ENCODE peak calls at places on chromosomes 11 and 22, in nine cellular contexts. W is hepatocyte; I is CD4-positive, alpha-beta memory T cell; Y is left ventricle myocardium inferior; V is cardiac muscle cell; O is heart left ventricle; H is Peyer's patch; P is HCT116; T is iPS DF 6.9. U is an unnamed sample. For H3K27me3, the result is how much of the 10 kb centered on the place peaks cover.

GRCh38 chr11:2750601-2751522 is 51.1 kb upstream of the KCNQ1OT1 start:
- DNase-seq in H (no peak), V (no peak), T (no peak), I (no peak), W (no peak), O (no peak), P (no peak), Y (peak), U (peak)

GRCh38 chr11:64638017-64638664 is 47.1 kb downstream of the SLC22A12 start:
- DNase-seq in O (no peak), H (peak), Y (no peak), W (peak), V (peak), I (no peak), P (no peak), T (no peak), U (peak)

GRCh38 chr11:108333403-108333899 is 110.6 kb downstream of the ATM start:
- DNase-seq in V (no peak), O (no peak), T (no peak), H (no peak), P (no peak), W (no peak), I (no peak), Y (no peak), U (no peak)

GRCh38 chr11:27757953-27758352 is 57.7 kb upstream of the BDNF start:
- DNase-seq in V (peak), O (no peak), T (no peak), H (no peak), I (no peak), Y (no peak), W (no peak), P (no peak), U (no peak)

GRCh38 chr22:19103881-19104821 is 18.1 kb downstream of the DGCR2 start:
- DNase-seq in I (no peak), H (peak), T (no peak), V (no peak), Y (no peak), P (no peak), W (no peak), O (no peak), U (no peak)

GRCh38 chr11:36296925-36297604 is 977 bp downstream of the PRR5L start:
- DNase-seq in H (peak), V (peak), I (no peak), Y (no peak), W (no peak), O (no peak), T (no peak), P (no peak), U (no peak)

GRCh38 chr11:68759991-68760390 is 8.7 kb upstream of the TESMIN start:
- DNase-seq in I (no peak), H (no peak), P (no peak), W (no peak), Y (no peak), T (no peak), O (no peak), V (no peak), U (no peak)

GRCh38 chr11:108887436-108888238 is 222.8 kb downstream of the DDX10 start:
- DNase-seq in W (no peak), O (no peak), H (no peak), I (peak), P (no peak), T (no peak), Y (no peak), V (peak), U (no peak)

GRCh38 chr22:26680485-26680884 is 23.1 kb downstream of the MIAT start:
- DNase-seq in W (no peak), Y (no peak), H (no peak), T (no peak), I (no peak), P (no peak), V (no peak), O (no peak), U (no peak)

GRCh38 chr11:117950320-117950719 is 21.1 kb upstream of the TMPRSS13 start:
- DNase-seq in I (peak), T (no peak), O (no peak), W (no peak), P (no peak), V (peak), H (peak), Y (no peak), U (no peak)

GRCh38 chr11:73951797-73952196 is 971 bp downstream of the DNAJB13 start:
- DNase-seq in O (no peak), H (no peak), T (no peak), P (no peak), Y (no peak), I (no peak), V (no peak), W (no peak), U (no peak)

GRCh38 chr11:117818036-117818858 is 6.3 kb downstream of the FXYD2 start:
- DNase-seq in Y (no peak), T (no peak), W (no peak), O (no peak), P (no peak), V (no peak), H (no peak), I (no peak), U (no peak)

GRCh38 chr11:116335891-116336290 is 436.9 kb downstream of the BUD13 start:
- DNase-seq in Y (no peak), H (no peak), V (no peak), P (no peak), W (no peak), T (no peak), O (no peak), I (no peak), U (no peak)

GRCh38 chr11:18757742-18758294 is 31.8 kb upstream of the IGSF22 start:
- DNase-seq in W (no peak), H (no peak), O (no peak), I (no peak), T (no peak), P (no peak), V (peak), Y (no peak), U (no peak)

GRCh38 chr22:46373166-46373565 is 37.7 kb downstream of the TRMU start:
- DNase-seq in V (no peak), H (no peak), P (no peak), I (no peak), Y (no peak), T (no peak), O (no peak), W (no peak), U (no peak)

GRCh38 chr11:123654566-123655081 is at the start of gene SCN3B:
- DNase-seq in Y (peak), P (no peak), V (peak), O (peak), T (peak), H (peak), I (peak), W (peak), U (peak)

GRCh38 chr22:36561291-36561811 is 32.4 kb upstream of the EIF3D start:
- DNase-seq in I (no peak), V (no peak), Y (no peak), T (no peak), H (no peak), P (no peak), O (no peak), W (no peak), U (no peak)

GRCh38 chr22:38981005-38981658 is 1.0 kb upstream of the APOBEC3B start:
- DNase-seq in Y (no peak), P (peak), W (peak), I (no peak), O (no peak), T (no peak), V (peak), H (peak), U (peak)

GRCh38 chr11:6545917-6546605 is 49.0 kb downstream of the DNHD1 start:
- DNase-seq in T (no peak), W (no peak), V (no peak), I (no peak), P (no peak), Y (peak), O (peak), H (no peak), U (no peak)

GRCh38 chr22:22144858-22145257 is 99.7 kb upstream of the VPREB1 start:
- DNase-seq in T (no peak), V (no peak), I (no peak), Y (no peak), H (no peak), O (no peak), W (no peak), P (no peak), U (no peak)
- H3K27me3 ChIP-seq in T (under half), V (half or more), I (under half), Y (half or more), H (under half), O (under half), W (under half), P (half or more), U (half or more)

GRCh38 chr11:72240461-72241289 is 3.3 kb downstream of the PHOX2A start:
- DNase-seq in W (peak), Y (no peak), V (peak), O (no peak), P (no peak), T (no peak), H (no peak), I (peak), U (peak)
- H3K4me3 ChIP-seq in W (no peak), Y (peak), V (no peak), O (peak), P (no peak), T (no peak), H (peak), I (no peak), U (peak)

GRCh38 chr11:17734418-17734911 is at the start of gene KCNC1:
- DNase-seq in W (peak), V (peak), Y (no peak), P (no peak), I (no peak), T (no peak), O (no peak), H (peak), U (peak)

GRCh38 chr11:17738350-17739207 is 4.0 kb downstream of the KCNC1 start:
- DNase-seq in P (no peak), O (no peak), W (no peak), Y (no peak), T (no peak), H (peak), V (no peak), I (no peak), U (no peak)

GRCh38 chr11:17735823-17736772 is 1.5 kb downstream of the KCNC1 start:
- DNase-seq in P (no peak), I (no peak), W (no peak), T (no peak), H (peak), Y (no peak), O (no peak), V (no peak), U (peak)

GRCh38 chr11:17734986-17735822 is 623 bp downstream of the KCNC1 start:
- DNase-seq in Y (peak), O (peak), V (peak), W (peak), T (no peak), P (no peak), H (peak), I (no peak), U (peak)

DNA sequence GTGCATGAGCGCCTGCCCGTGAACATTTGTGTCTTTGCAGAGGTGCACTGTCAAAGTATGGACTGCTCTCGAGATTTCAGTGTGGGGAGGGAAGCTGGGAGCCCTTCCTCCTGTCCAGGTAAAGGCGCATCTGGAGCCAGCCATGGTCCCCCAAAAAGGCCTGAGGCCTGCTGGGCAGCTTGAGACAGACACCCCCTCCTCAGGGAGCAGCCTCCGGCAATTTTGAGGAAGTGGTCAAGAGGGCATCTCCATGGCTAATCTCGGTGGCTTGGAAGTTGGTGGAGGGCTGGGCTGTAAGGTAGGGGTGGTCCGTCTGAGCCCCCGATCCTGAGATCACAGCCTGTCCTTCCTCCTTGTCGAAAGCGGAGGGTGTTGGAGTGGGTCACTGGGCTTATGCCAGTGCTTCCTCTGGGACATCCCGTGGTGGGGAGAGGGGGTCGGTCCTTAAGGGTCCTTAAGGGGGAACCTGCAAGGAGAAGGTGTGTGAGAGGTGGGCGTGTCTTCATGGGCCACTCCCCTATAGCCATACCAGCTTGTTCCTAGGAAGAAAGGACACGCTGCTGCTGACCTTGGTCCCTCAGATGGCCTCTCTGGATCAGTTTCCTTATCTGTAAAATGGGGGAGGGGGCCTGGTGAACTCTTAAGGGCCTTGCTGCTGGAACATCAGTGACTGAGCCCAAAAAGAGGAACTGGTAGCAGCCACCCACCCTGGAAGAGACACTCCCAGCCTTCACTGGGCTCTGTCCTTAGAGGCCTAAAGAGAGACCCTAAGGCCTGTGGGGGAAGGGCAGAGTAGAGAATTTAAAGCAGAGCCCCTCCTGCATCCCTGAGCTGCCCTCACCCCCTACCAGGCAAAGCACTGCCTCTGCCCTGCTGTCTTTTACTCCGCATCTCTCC is 2.6 kb downstream of the KCNC1 start:
- DNase-seq in V (no peak), P (no peak), H (peak), Y (no peak), T (no peak), W (no peak), O (no peak), I (no peak), U (no peak)
- H3K27me3 ChIP-seq in V (half or more), P (under half), H (under half), Y (half or more), T (under half), W (half or more), O (under half), I (under half), U (under half)

DNA sequence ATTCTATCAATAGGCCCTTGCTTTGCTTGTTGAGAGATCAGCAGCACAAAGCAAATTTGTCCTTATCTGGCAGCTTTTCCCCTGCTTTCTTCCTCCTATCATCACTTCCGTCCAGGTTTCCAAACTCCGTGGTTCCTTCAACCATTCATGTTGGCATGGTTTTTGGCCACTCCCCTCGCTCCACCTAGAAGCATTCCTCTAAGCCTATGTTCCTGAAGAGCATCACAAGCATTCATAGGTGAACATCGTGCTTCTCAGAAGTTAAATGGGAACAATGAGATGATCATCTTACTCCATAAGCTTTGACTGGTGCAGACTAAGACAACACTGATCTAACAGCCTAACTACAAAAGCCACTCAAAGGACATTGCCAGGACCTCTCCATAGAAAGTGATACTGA is 86.3 kb downstream of the ETS1 start:
- DNase-seq in P (no peak), I (no peak), O (no peak), T (no peak), V (no peak), W (no peak), H (no peak), Y (no peak), U (no peak)
- H3K4me3 ChIP-seq in P (no peak), I (peak), O (no peak), T (no peak), V (no peak), W (no peak), H (peak), Y (peak), U (no peak)

GRCh38 chr22:50606126-50606525 is 5.5 kb downstream of the MAPK8IP2 start:
- DNase-seq in H (no peak), Y (no peak), W (no peak), V (peak), P (no peak), O (no peak), I (no peak), T (no peak), U (no peak)
- H3K27me3 ChIP-seq in H (under half), Y (half or more), W (under half), V (half or more), P (under half), O (under half), I (under half), T (under half), U (under half)

GRCh38 chr11:16613401-16614381 is 124.8 kb upstream of the C11orf58 start:
- DNase-seq in O (peak), P (peak), W (peak), I (peak), Y (peak), H (peak), T (no peak), V (peak), U (peak)

GRCh38 chr11:16610738-16611388 is 127.6 kb upstream of the C11orf58 start:
- DNase-seq in O (no peak), I (no peak), W (peak), Y (no peak), V (no peak), H (no peak), P (no peak), T (no peak), U (no peak)

GRCh38 chr11:16612801-16613400 is 125.5 kb upstream of the C11orf58 start:
- DNase-seq in T (no peak), I (no peak), V (no peak), Y (no peak), W (peak), P (no peak), O (no peak), H (no peak), U (no peak)

GRCh38 chr11:16611395-16612233 is 126.8 kb upstream of the C11orf58 start:
- DNase-seq in H (peak), T (no peak), O (no peak), W (peak), P (no peak), Y (no peak), I (no peak), V (no peak), U (no peak)

GRCh38 chr11:16612234-16612571 is 126.2 kb upstream of the C11orf58 start:
- DNase-seq in T (no peak), V (no peak), H (no peak), W (no peak), I (no peak), Y (no peak), O (no peak), P (no peak), U (no peak)
- H3K4me3 ChIP-seq in T (no peak), V (no peak), H (peak), W (no peak), I (no peak), Y (peak), O (peak), P (no peak), U (no peak)

GRCh38 chr11:86274999-86275398 is 27.0 kb upstream of the HIKESHI start:
- DNase-seq in W (no peak), Y (no peak), O (no peak), T (no peak), I (no peak), P (no peak), H (no peak), V (no peak), U (no peak)

GRCh38 chr11:86279713-86280112 is 22.3 kb upstream of the HIKESHI start:
- DNase-seq in H (no peak), O (no peak), V (no peak), Y (no peak), T (no peak), P (no peak), W (no peak), I (no peak), U (no peak)

GRCh38 chr11:86277741-86278140 is 24.3 kb upstream of the HIKESHI start:
- DNase-seq in H (no peak), I (no peak), P (no peak), V (no peak), O (no peak), W (no peak), Y (no peak), T (no peak), U (no peak)

GRCh38 chr11:86275493-86276370 is 26.3 kb upstream of the HIKESHI start:
- DNase-seq in Y (no peak), W (no peak), I (no peak), H (no peak), P (no peak), O (no peak), T (no peak), V (no peak), U (no peak)

DNA sequence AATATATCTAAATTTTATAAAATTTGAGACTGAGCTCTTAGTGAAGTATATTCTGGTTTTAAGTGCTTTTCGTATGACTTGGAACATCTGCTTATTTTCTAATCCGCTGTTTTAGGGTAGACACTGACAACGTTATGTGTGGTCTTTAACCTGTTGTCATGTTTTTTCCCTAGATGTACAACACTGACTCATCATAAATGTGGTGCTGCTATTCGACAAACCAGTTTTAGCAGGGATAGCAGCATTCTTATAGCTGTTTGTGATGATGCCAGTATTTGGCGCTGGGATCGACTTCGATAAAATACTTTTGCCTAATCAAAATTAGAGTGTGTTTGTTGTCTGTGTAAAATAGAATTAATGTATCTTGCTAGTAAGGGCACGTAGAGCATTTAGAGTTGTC is 23.8 kb upstream of the HIKESHI start:
- DNase-seq in I (no peak), O (no peak), V (no peak), T (no peak), H (no peak), P (no peak), W (no peak), Y (no peak), U (no peak)
- H3K27me3 ChIP-seq in I (under half), O (under half), V (under half), T (under half), H (under half), P (under half), W (under half), Y (under half), U (under half)

U was measured in BE2C.